ENCODE peak calls at places on chromosomes 7 and 10, in four cellular contexts. One of them, this sample, is unnamed.

GRCh38 chr10:120436431-120437142 is 20.4 kb upstream of the PLPP4 start:
- DNase-seq in right lobe of liver: no peak
- DNase-seq in A549: no peak
- DNase-seq in stomach: no peak
- DNase-seq in this sample: no peak

GRCh38 chr10:46544989-46545791 is 11.3 kb downstream of the GPRIN2 start:
- DNase-seq in right lobe of liver: peak
- DNase-seq in A549: peak
- DNase-seq in stomach: peak
- DNase-seq in this sample: peak

GRCh38 chr10:43267811-43268210 is 946 bp upstream of the RASGEF1A start:
- DNase-seq in right lobe of liver: no peak
- DNase-seq in A549: no peak
- DNase-seq in stomach: no peak
- DNase-seq in this sample: no peak

GRCh38 chr7:112228632-112229031 is 22.1 kb downstream of the ZNF277 start:
- DNase-seq in right lobe of liver: no peak
- DNase-seq in A549: no peak
- DNase-seq in stomach: no peak
- DNase-seq in this sample: no peak

GRCh38 chr10:35555962-35556930 is 48.9 kb upstream of the GJD4 start:
- DNase-seq in right lobe of liver: no peak
- DNase-seq in A549: no peak
- DNase-seq in stomach: no peak
- DNase-seq in this sample: no peak

GRCh38 chr10:43229208-43230061 is 37.4 kb downstream of the RASGEF1A start:
- DNase-seq in right lobe of liver: peak
- DNase-seq in A549: peak
- DNase-seq in stomach: no peak
- DNase-seq in this sample: peak

GRCh38 chr7:120856621-120857352 is 1.2 kb downstream of the TSPAN12 start:
- DNase-seq in right lobe of liver: peak
- DNase-seq in A549: peak
- DNase-seq in stomach: no peak
- DNase-seq in this sample: peak

GRCh38 chr10:119178371-119179119 is at the start of gene PRDX3:
- DNase-seq in right lobe of liver: peak
- DNase-seq in A549: peak
- DNase-seq in stomach: peak
- DNase-seq in this sample: peak

GRCh38 chr7:40570218-40570617 is 435.4 kb downstream of the SUGCT start:
- DNase-seq in right lobe of liver: no peak
- DNase-seq in A549: no peak
- DNase-seq in stomach: no peak
- DNase-seq in this sample: no peak

GRCh38 chr10:131354380-131354779 is 42.9 kb upstream of the TCERG1L start:
- DNase-seq in right lobe of liver: no peak
- DNase-seq in A549: no peak
- DNase-seq in stomach: no peak
- DNase-seq in this sample: no peak

GRCh38 chr7:5597772-5598171 is 174.1 kb upstream of the TNRC18 start:
- DNase-seq in right lobe of liver: no peak
- DNase-seq in A549: no peak
- DNase-seq in stomach: no peak
- DNase-seq in this sample: no peak

GRCh38 chr10:1368772-1369171 is 312.6 kb downstream of the WDR37 start:
- DNase-seq in right lobe of liver: no peak
- DNase-seq in A549: peak
- DNase-seq in stomach: peak
- DNase-seq in this sample: no peak

GRCh38 chr10:94042001-94042813 is 48.5 kb downstream of the PLCE1 start:
- DNase-seq in right lobe of liver: no peak
- DNase-seq in A549: peak
- DNase-seq in stomach: no peak
- DNase-seq in this sample: no peak

GRCh38 chr10:96842896-96843723 is 11.0 kb downstream of the LCOR start:
- DNase-seq in right lobe of liver: peak
- DNase-seq in A549: no peak
- DNase-seq in stomach: no peak
- DNase-seq in this sample: no peak

GRCh38 chr10:44854693-44855350 is 56.3 kb upstream of the TMEM72 start:
- DNase-seq in right lobe of liver: no peak
- DNase-seq in A549: no peak
- DNase-seq in stomach: no peak
- DNase-seq in this sample: no peak

GRCh38 chr10:44853796-44854195 is 57.3 kb upstream of the TMEM72 start:
- DNase-seq in right lobe of liver: no peak
- DNase-seq in A549: no peak
- DNase-seq in stomach: no peak
- DNase-seq in this sample: no peak

GRCh38 chr10:44851413-44851812 is 59.7 kb upstream of the TMEM72 start:
- DNase-seq in right lobe of liver: no peak
- DNase-seq in A549: no peak
- DNase-seq in stomach: no peak
- DNase-seq in this sample: no peak

GRCh38 chr10:44851881-44852280 is 59.3 kb upstream of the TMEM72 start:
- DNase-seq in right lobe of liver: no peak
- DNase-seq in A549: no peak
- DNase-seq in stomach: no peak
- DNase-seq in this sample: no peak

GRCh38 chr10:44853148-44853734 is 57.9 kb upstream of the TMEM72 start:
- DNase-seq in right lobe of liver: no peak
- DNase-seq in A549: no peak
- DNase-seq in stomach: no peak
- DNase-seq in this sample: no peak
- TF ChIP-seq CTCF in right lobe of liver: peak
- TF ChIP-seq CTCF in A549: no peak
- TF ChIP-seq CTCF in stomach: no peak
- TF ChIP-seq CTCF in this sample: no peak

GRCh38 chr10:45452743-45453452 is 78.9 kb downstream of the ALOX5 start:
- DNase-seq in right lobe of liver: no peak
- DNase-seq in A549: no peak
- DNase-seq in stomach: no peak
- DNase-seq in this sample: no peak

GRCh38 chr10:45452268-45452667 is 78.3 kb downstream of the ALOX5 start:
- DNase-seq in right lobe of liver: no peak
- DNase-seq in A549: no peak
- DNase-seq in stomach: no peak
- DNase-seq in this sample: no peak

GRCh38 chr10:45453639-45454250 is 79.7 kb downstream of the ALOX5 start:
- DNase-seq in right lobe of liver: no peak
- DNase-seq in A549: no peak
- DNase-seq in stomach: no peak
- DNase-seq in this sample: no peak

GRCh38 chr10:45454859-45455258 is 80.8 kb downstream of the ALOX5 start:
- DNase-seq in right lobe of liver: no peak
- DNase-seq in A549: no peak
- DNase-seq in stomach: no peak
- DNase-seq in this sample: no peak

GRCh38 chr10:45454262-45454661 is 80.2 kb downstream of the ALOX5 start:
- DNase-seq in right lobe of liver: peak
- DNase-seq in A549: no peak
- DNase-seq in stomach: no peak
- DNase-seq in this sample: no peak
- TF ChIP-seq POLR2A in right lobe of liver: no peak
- TF ChIP-seq POLR2A in A549: no peak
- TF ChIP-seq POLR2A in stomach: no peak
- TF ChIP-seq POLR2A in this sample: no peak

GRCh38 chr10:132536964-132537712 is 449 bp upstream of the INPP5A start:
- DNase-seq in right lobe of liver: peak
- DNase-seq in A549: peak
- DNase-seq in stomach: peak
- DNase-seq in this sample: peak
- TF ChIP-seq CTCF in right lobe of liver: peak
- TF ChIP-seq CTCF in A549: peak
- TF ChIP-seq CTCF in stomach: no peak
- TF ChIP-seq CTCF in this sample: no peak

GRCh38 chr10:124221356-124222297 is 128.2 kb upstream of the CHST15 start:
- DNase-seq in right lobe of liver: no peak
- DNase-seq in A549: no peak
- DNase-seq in stomach: no peak
- DNase-seq in this sample: no peak
- TF ChIP-seq POLR2A in right lobe of liver: no peak
- TF ChIP-seq POLR2A in A549: no peak
- TF ChIP-seq POLR2A in stomach: no peak
- TF ChIP-seq POLR2A in this sample: no peak

GRCh38 chr7:55081067-55081853 is 62.4 kb downstream of the EGFR start:
- DNase-seq in right lobe of liver: no peak
- DNase-seq in A549: no peak
- DNase-seq in stomach: no peak
- DNase-seq in this sample: no peak

GRCh38 chr7:55085511-55086412 is 66.9 kb downstream of the EGFR start:
- DNase-seq in right lobe of liver: no peak
- DNase-seq in A549: no peak
- DNase-seq in stomach: no peak
- DNase-seq in this sample: no peak

GRCh38 chr7:55081854-55082603 is 63.2 kb downstream of the EGFR start:
- DNase-seq in right lobe of liver: no peak
- DNase-seq in A549: no peak
- DNase-seq in stomach: no peak
- DNase-seq in this sample: no peak

GRCh38 chr7:55084307-55084706 is 65.5 kb downstream of the EGFR start:
- DNase-seq in right lobe of liver: no peak
- DNase-seq in A549: no peak
- DNase-seq in stomach: no peak
- DNase-seq in this sample: no peak

DNA sequence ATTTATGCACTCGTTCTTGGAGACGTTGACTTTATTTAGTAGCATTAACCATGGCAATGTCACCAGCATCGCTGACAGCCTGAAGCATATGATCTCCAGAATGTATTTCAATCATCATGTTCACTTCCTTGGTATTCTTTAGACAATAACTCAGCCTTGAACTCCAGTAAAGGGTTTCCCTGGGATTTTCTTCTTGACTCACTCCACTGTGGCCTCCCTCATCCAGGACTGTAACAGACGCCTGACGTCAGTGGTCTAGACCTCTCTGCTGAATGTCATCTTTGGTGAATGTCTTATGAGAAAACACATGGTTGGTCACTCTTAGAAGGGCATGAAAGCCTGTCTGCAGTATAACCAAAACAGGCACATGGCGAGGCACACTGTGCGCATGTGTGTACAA is 64.4 kb downstream of the EGFR start:
- DNase-seq in right lobe of liver: no peak
- DNase-seq in A549: no peak
- DNase-seq in stomach: no peak
- DNase-seq in this sample: no peak
- TF ChIP-seq CTCF in right lobe of liver: no peak
- TF ChIP-seq CTCF in A549: no peak
- TF ChIP-seq CTCF in stomach: no peak
- TF ChIP-seq CTCF in this sample: no peak

GRCh38 chr10:104337985-104338735 is at the start of gene ITPRIP:
- DNase-seq in right lobe of liver: peak
- DNase-seq in A549: peak
- DNase-seq in stomach: peak
- DNase-seq in this sample: peak
- TF ChIP-seq POLR2A in right lobe of liver: peak
- TF ChIP-seq POLR2A in A549: peak
- TF ChIP-seq POLR2A in stomach: peak
- TF ChIP-seq POLR2A in this sample: peak

DNA sequence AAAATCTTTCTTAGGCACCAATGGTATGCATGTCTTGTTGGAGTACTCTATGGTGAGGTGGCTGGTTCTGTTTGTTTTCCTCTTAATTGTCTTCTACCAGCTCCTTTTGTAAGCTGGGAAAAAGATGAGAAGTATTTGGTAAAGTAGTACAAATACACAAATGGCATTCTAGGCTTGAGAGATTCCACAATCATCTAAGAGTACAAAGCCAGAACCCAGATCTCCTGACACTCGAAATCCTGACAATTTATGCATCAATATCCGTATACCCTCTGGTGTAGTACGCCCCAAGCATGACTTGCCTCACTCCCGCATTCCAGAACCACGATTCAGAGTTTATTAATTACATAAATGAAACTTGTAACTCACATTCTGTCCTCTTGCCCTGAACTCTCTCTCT is 43.5 kb downstream of the CDCA7L start:
- DNase-seq in right lobe of liver: no peak
- DNase-seq in A549: no peak
- DNase-seq in stomach: no peak
- DNase-seq in this sample: no peak
- TF ChIP-seq CTCF in right lobe of liver: no peak
- TF ChIP-seq CTCF in A549: no peak
- TF ChIP-seq CTCF in stomach: no peak
- TF ChIP-seq CTCF in this sample: no peak

GRCh38 chr7:42911482-42912447 is at the start of gene C7orf25:
- DNase-seq in right lobe of liver: peak
- DNase-seq in A549: peak
- DNase-seq in stomach: peak
- DNase-seq in this sample: peak
- TF ChIP-seq POLR2A in right lobe of liver: peak
- TF ChIP-seq POLR2A in A549: peak
- TF ChIP-seq POLR2A in stomach: no peak
- TF ChIP-seq POLR2A in this sample: no peak

GRCh38 chr7:102129636-102130370 is 156.9 kb upstream of the SH2B2 start:
- DNase-seq in right lobe of liver: no peak
- DNase-seq in A549: no peak
- DNase-seq in stomach: no peak
- DNase-seq in this sample: peak

GRCh38 chr7:102120666-102121065 is 166.0 kb upstream of the SH2B2 start:
- DNase-seq in right lobe of liver: no peak
- DNase-seq in A549: no peak
- DNase-seq in stomach: no peak
- DNase-seq in this sample: peak

GRCh38 chr7:102128303-102128702 is 158.4 kb upstream of the SH2B2 start:
- DNase-seq in right lobe of liver: no peak
- DNase-seq in A549: no peak
- DNase-seq in stomach: no peak
- DNase-seq in this sample: peak

GRCh38 chr7:102122026-102122425 is 164.6 kb upstream of the SH2B2 start:
- DNase-seq in right lobe of liver: no peak
- DNase-seq in A549: peak
- DNase-seq in stomach: no peak
- DNase-seq in this sample: no peak

GRCh38 chr7:102125127-102125561 is 161.5 kb upstream of the SH2B2 start:
- DNase-seq in right lobe of liver: no peak
- DNase-seq in A549: peak
- DNase-seq in stomach: no peak
- DNase-seq in this sample: peak
- TF ChIP-seq CTCF in right lobe of liver: no peak
- TF ChIP-seq CTCF in A549: peak
- TF ChIP-seq CTCF in stomach: no peak
- TF ChIP-seq CTCF in this sample: no peak